ENCODE peak calls at places on chromosomes 6 and 20, in four cellular contexts. X, H, R and M are unnamed samples.

GRCh38 chr6:88561974-88562736 is 396.0 kb upstream of the CNR1 start:
- DNase-seq in R (no peak), X (no peak), H (no peak), M (no peak)

GRCh38 chr6:7545509-7546369 is 4.3 kb downstream of the DSP start:
- DNase-seq in X (no peak), H (no peak), R (no peak), M (no peak)

GRCh38 chr6:78436335-78436734 is 431.0 kb upstream of the IRAK1BP1 start:
- DNase-seq in X (no peak), R (peak; percentile 1), H (no peak), M (peak; percentile 19)

GRCh38 chr20:64079273-64080012 is at the start of gene RGS19:
- DNase-seq in R (peak; percentile 70), H (peak; percentile 91), X (peak; percentile 96), M (no peak)

GRCh38 chr20:19406371-19406770 is 193.9 kb downstream of the SLC24A3 start:
- DNase-seq in R (no peak), X (no peak), H (no peak), M (no peak)

GRCh38 chr6:41161851-41162552 is 914 bp downstream of the TREM2 start:
- DNase-seq in H (no peak), R (no peak), X (no peak), M (no peak)

GRCh38 chr20:40497781-40498691 is 191.0 kb downstream of the MAFB start:
- DNase-seq in R (no peak), H (no peak), X (no peak), M (no peak)

GRCh38 chr6:159692303-159693127 is 526 bp downstream of the SOD2 start:
- DNase-seq in R (peak; percentile 41), X (peak; percentile 60), H (no peak), M (no peak)

GRCh38 chr6:169912266-169913095 is 161.1 kb downstream of the ERMARD start:
- DNase-seq in R (no peak), H (no peak), X (no peak), M (no peak)

GRCh38 chr6:47343631-47344421 is 34.1 kb upstream of the TNFRSF21 start:
- DNase-seq in R (no peak), H (no peak), X (no peak), M (no peak)

GRCh38 chr6:125363360-125364121 is 61.8 kb upstream of the HDDC2 start:
- DNase-seq in H (no peak), X (peak; percentile 39), R (peak; percentile 10), M (no peak)

GRCh38 chr6:11732036-11732545 is 46.5 kb downstream of the ADTRP start:
- DNase-seq in X (no peak), R (no peak), H (no peak), M (no peak)

GRCh38 chr6:10682319-10682988 is 12.0 kb downstream of the C6orf52 start:
- DNase-seq in H (no peak), R (no peak), X (no peak), M (no peak)

GRCh38 chr6:113381957-113382356 is 475.2 kb upstream of the MARCKS start:
- DNase-seq in R (no peak), H (no peak), X (peak; percentile 38), M (no peak)

GRCh38 chr6:106145741-106146227 is 59.6 kb downstream of the PRDM1 start:
- DNase-seq in X (no peak), H (no peak), R (no peak), M (no peak)

GRCh38 chr6:14818422-14818884 is 427.4 kb upstream of the JARID2 start:
- DNase-seq in R (no peak), H (no peak), X (no peak), M (no peak)

GRCh38 chr6:111220383-111221031 is 133.2 kb downstream of the SLC16A10 start:
- DNase-seq in H (no peak), X (no peak), R (no peak), M (no peak)

GRCh38 chr6:25253371-25253770 is 25.8 kb upstream of the CARMIL1 start:
- DNase-seq in R (no peak), H (no peak), X (no peak), M (no peak)
- TF ChIP-seq ELF1 in R (no peak), H (no peak), X (no peak), M (no peak)

DNA sequence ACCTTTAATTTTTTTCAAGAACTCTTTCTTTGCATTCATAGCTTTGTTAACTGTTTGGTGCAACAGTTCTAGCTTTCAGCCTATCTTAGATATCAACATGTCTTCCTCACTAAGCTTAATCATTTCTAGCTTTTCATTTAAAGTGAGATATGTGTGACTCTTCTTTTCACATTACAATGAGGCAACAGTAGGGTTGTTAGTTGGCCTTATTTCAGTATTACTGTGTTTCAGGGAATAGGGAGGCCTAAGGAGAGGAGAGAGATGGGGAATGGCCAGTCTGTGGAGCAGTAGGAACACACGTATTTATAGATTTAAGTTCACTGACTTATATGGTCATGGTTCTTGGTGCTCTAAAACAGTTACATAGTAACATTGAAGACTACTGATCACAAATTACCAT is 35.8 kb downstream of the CST9L start:
- DNase-seq in R (no peak), H (no peak), X (no peak), M (no peak)
- H3K27ac ChIP-seq in R (no peak overlapping the region), H (no peak overlapping the region), X (no peak overlapping the region), M (no peak overlapping the region)

GRCh38 chr20:17919149-17919548 is 49.4 kb downstream of the SNX5 start:
- DNase-seq in H (no peak), X (no peak), R (no peak), M (no peak)
- TF ChIP-seq ELF1 in H (no peak), X (no peak), R (no peak), M (no peak)

GRCh38 chr6:73579851-73580246 is 59.0 kb upstream of the EEF1A1 start:
- DNase-seq in R (peak; percentile 81), H (peak; percentile 42), X (no peak), M (peak; percentile 62)
- H3K27ac ChIP-seq in R (peak overlapping the region; percentile 99), H (peak overlapping the region; percentile 93), X (peak overlapping the region; percentile 79), M (peak overlapping the region; percentile 97)

DNA sequence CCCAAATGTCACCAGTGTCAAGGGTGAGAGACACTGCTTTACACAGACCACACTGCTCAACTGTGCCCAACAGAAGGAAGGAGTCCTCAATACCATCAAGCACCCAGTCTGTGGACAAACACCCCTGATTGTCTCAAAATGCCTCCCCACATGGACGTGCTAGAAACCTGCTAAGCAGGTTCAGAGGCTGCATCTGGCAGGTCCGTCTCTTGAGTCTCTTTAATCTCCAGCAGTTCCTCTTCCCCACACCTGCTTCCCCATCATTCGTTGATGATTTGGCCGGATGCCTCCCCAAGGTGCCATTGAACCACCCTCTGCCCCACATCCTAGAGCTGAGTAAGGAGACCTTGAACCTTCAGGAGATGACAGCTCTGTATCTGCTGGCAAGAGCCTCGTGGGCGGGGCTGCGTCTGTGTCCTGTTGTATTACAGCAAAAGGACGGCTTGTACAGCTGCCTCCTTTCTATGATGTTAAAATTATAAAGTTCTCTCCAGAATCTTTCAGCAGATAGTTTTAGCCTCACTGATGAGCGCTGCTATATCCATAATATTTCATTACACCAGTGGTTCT is 179.2 kb downstream of the PREX1 start:
- DNase-seq in H (no peak), X (no peak), R (no peak), M (no peak)
- TF ChIP-seq ELF1 in H (no peak), X (no peak), R (no peak), M (no peak)

DNA sequence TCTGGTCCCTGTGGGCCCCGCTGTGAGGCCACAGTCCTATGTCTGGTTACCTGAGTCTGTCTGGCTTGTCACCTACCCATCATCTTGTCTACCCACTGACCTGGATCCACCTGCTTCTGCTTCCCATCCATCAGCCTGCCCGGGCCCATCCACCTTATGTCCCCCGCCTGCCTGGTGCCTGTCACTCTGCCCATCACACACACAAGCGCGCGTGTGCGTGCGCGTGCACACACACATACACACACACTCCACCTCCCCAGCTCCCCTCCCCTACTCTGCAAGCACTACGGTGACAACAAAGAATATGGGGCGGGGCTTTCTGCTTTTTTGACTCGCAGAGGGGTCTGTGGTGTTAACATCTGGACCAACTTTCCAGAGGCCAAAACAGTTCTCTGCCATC is 8.0 kb downstream of the CDH22 start:
- DNase-seq in H (no peak), R (no peak), X (no peak), M (no peak)
- H3K27ac ChIP-seq in H (no peak overlapping the region), R (no peak overlapping the region), X (no peak overlapping the region), M (no peak overlapping the region)

GRCh38 chr20:45355685-45356084 is 7.3 kb upstream of the SYS1 start:
- DNase-seq in X (no peak), H (no peak), R (no peak), M (no peak)

GRCh38 chr20:45359406-45360148 is 3.4 kb upstream of the SYS1 start:
- DNase-seq in X (no peak), R (peak; percentile 82), H (no peak), M (no peak)

GRCh38 chr20:45355209-45355608 is 7.0 kb upstream of the SDC4 start:
- DNase-seq in H (no peak), R (no peak), X (no peak), M (no peak)

GRCh38 chr20:45359069-45359405 is 3.9 kb upstream of the SYS1 start:
- DNase-seq in R (no peak), X (no peak), H (no peak), M (no peak)

GRCh38 chr20:45358282-45359068 is 4.5 kb upstream of the SYS1 start:
- DNase-seq in X (no peak), R (peak; percentile 64), H (no peak), M (no peak)
- TF ChIP-seq ELF1 in X (no peak), R (peak; percentile 6), H (no peak), M (no peak)

GRCh38 chr20:16476032-16476431 is 97.2 kb downstream of the KIF16B start:
- DNase-seq in R (peak; percentile 76), H (peak; percentile 24), X (peak; percentile 45), M (peak; percentile 24)
- H3K27ac ChIP-seq in R (peak overlapping the region; percentile 71), H (no peak overlapping the region), X (no peak overlapping the region), M (no peak overlapping the region)